ENCODE peak calls at places on chromosome 21, in five cellular contexts. B is K562, V is body of pancreas, F is ovary, Y is adrenal gland. U is an unnamed sample. For H3K36me3, the result is how much of the 10 kb centered on the place peaks cover.

GRCh38 chr21:17818158-17819113 is 720 bp downstream of the C21orf91 start:
- DNase-seq in B (no peak), V (peak), F (peak), Y (peak), U (no peak)

GRCh38 chr21:20779321-20779720 is 218.9 kb upstream of the NCAM2 start:
- DNase-seq in B (no peak), V (no peak), F (no peak), Y (no peak), U (no peak)

GRCh38 chr21:25956993-25957714 is 213.4 kb downstream of the APP start:
- DNase-seq in B (no peak), Y (peak), V (no peak), F (no peak), U (no peak)

GRCh38 chr21:29335720-29336119 is 37.0 kb downstream of the BACH1 start:
- DNase-seq in Y (no peak), V (no peak), F (no peak), B (no peak), U (no peak)

GRCh38 chr21:36917487-36918158 is 48.8 kb downstream of the HLCS start:
- DNase-seq in F (no peak), B (no peak), V (peak), Y (peak), U (no peak)

GRCh38 chr21:44846485-44847260 is 26.8 kb downstream of the PTTG1IP start:
- DNase-seq in F (no peak), B (no peak), V (peak), Y (peak), U (no peak)

GRCh38 chr21:27719226-27719625 is 752.3 kb upstream of the ADAMTS5 start:
- DNase-seq in V (no peak), Y (no peak), B (no peak), F (no peak), U (no peak)

GRCh38 chr21:27268290-27268689 is 301.4 kb upstream of the ADAMTS5 start:
- DNase-seq in V (no peak), Y (no peak), F (no peak), B (no peak), U (no peak)

GRCh38 chr21:32377991-32378390 is 14.8 kb downstream of the URB1 start:
- DNase-seq in V (no peak), Y (peak), F (no peak), B (no peak), U (no peak)

GRCh38 chr21:22062472-22063139 is 1064.4 kb downstream of the NCAM2 start:
- DNase-seq in F (no peak), B (no peak), Y (no peak), V (peak), U (no peak)

GRCh38 chr21:14480601-14481000 is 65.5 kb downstream of the SAMSN1 start:
- DNase-seq in V (peak), F (no peak), B (no peak), Y (no peak), U (no peak)

GRCh38 chr21:14486869-14487268 is 59.2 kb downstream of the SAMSN1 start:
- DNase-seq in Y (no peak), B (no peak), V (no peak), F (no peak), U (no peak)

GRCh38 chr21:14482165-14482564 is 64.0 kb downstream of the SAMSN1 start:
- DNase-seq in F (no peak), B (no peak), Y (no peak), V (peak), U (no peak)

GRCh38 chr21:14487490-14488432 is 58.4 kb downstream of the SAMSN1 start:
- DNase-seq in V (no peak), B (no peak), Y (no peak), F (no peak), U (no peak)

DNA sequence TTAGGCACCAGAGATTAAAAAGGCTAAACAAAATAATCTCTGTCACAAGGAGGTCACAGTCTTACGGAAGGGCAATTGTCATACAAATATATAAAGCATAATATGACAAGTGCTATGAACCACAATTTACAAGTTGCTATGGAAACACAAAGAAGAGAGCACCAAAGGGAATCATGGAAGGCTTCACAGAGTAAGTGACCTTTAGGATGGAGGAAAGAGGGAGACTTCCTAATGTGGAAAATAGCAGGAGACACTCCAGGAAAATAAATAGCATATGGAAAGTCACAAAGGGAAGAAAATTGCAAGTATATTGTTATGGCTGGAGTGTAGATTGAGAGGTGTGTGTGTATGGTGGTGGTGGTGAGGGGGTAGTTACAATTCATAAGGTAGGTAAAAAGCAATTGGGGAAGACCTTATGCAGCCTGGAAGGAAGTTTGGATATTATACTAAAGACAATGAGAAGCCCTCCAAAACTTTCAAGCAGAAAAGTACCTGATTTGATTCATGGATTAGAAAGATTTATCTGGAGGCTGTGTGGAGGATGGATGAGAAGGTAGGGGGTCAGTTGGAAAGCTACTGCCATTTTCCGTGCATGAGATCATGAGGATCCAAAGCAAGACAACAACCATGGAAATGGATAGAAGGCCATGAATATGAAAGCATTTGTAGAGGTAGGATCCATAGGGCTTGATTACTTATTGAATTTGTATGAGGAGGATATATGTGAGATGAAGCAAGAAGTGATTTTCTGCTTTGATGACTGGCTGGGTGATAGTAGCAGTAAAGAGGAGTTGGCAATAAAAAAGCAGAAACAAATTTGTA is 61.7 kb downstream of the SAMSN1 start:
- DNase-seq in Y (no peak), V (no peak), B (no peak), F (no peak), U (no peak)
- TF ChIP-seq POLR2A in Y (no peak), V (no peak), B (peak), F (no peak), U (no peak)

DNA sequence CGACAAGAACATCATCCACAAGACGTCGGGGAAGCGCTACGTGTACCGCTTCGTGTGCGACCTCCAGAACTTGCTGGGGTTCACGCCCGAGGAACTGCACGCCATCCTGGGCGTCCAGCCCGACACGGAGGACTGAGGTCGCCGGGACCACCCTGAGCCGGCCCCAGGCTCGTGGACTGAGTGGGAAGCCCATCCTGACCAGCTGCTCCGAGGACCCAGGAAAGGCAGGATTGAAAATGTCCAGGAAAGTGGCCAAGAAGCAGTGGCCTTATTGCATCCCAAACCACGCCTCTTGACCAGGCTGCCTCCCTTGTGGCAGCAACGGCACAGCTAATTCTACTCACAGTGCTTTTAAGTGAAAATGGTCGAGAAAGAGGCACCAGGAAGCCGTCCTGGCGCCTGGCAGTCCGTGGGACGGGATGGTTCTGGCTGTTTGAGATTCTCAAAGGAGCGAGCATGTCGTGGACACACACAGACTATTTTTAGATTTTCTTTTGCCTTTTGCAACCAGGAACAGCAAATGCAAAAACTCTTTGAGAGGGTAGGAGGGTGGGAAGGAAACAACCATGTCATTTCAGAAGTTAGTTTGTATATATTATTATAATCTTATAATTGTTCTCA is 17.1 kb downstream of the ETS2 start:
- DNase-seq in B (no peak), V (no peak), Y (no peak), F (no peak), U (no peak)
- H3K36me3 ChIP-seq in B (half or more), V (under half), Y (under half), F (under half), U (half or more)

GRCh38 chr21:43332872-43333300 is 94.0 kb downstream of the SIK1 start:
- DNase-seq in F (peak), B (no peak), Y (no peak), V (no peak), U (no peak)
- H3K4me3 ChIP-seq in F (no peak), B (no peak), Y (no peak), V (no peak), U (no peak)

GRCh38 chr21:33642027-33642895 is at the start of gene ITSN1:
- DNase-seq in Y (peak), B (peak), F (peak), V (peak), U (peak)
- TF ChIP-seq POLR2A in Y (peak), B (no peak), F (peak), V (peak), U (peak)